ENCODE peak calls at places on chromosomes 12 and 14, in five cellular contexts. Y, C, F, I and D are unnamed samples.

GRCh38 chr12:56699020-56699661 is 11.1 kb upstream of the PTGES3 start:
- DNase-seq in C (no peak), Y (peak; percentile 15), F (no peak), I (no peak), D (no peak)

GRCh38 chr14:89813485-89814080 is 140.9 kb downstream of the EFCAB11 start:
- DNase-seq in F (no peak), Y (peak; percentile 92), I (no peak), C (no peak), D (no peak)

GRCh38 chr14:76985021-76985420 is 43.5 kb downstream of the IRF2BPL start:
- DNase-seq in Y (no peak), I (no peak), F (no peak), C (no peak), D (no peak)

GRCh38 chr12:31687101-31687527 is 27.6 kb downstream of the ETFBKMT start:
- DNase-seq in Y (no peak), I (no peak), F (no peak), C (no peak), D (no peak)

GRCh38 chr12:8038659-8039114 is 6.2 kb downstream of the FOXJ2 start:
- DNase-seq in F (peak; percentile 82), C (no peak), I (peak; percentile 91), Y (peak; percentile 53), D (peak; percentile 91)

GRCh38 chr14:79281244-79282199 is 929.8 kb downstream of the DIO2 start:
- DNase-seq in I (no peak), F (no peak), Y (no peak), C (no peak), D (no peak)

GRCh38 chr12:47823422-47824086 is 3.9 kb upstream of the HDAC7 start:
- DNase-seq in C (no peak), I (no peak), F (no peak), Y (peak; percentile 44), D (no peak)

GRCh38 chr14:71314717-71315116 is 407.5 kb downstream of the PCNX1 start:
- DNase-seq in I (no peak), C (no peak), Y (no peak), F (no peak), D (no peak)

GRCh38 chr14:32939254-32940065 is 781 bp downstream of the NPAS3 start:
- DNase-seq in C (peak; percentile 83), F (peak; percentile 70), I (peak; percentile 90), Y (peak; percentile 77), D (peak; percentile 85)

GRCh38 chr12:111529424-111530368 is 69.4 kb downstream of the ATXN2 start:
- DNase-seq in Y (peak; percentile 58), F (no peak), I (no peak), C (no peak), D (peak; percentile 60)

GRCh38 chr12:101018540-101018939 is 191.5 kb downstream of the SLC5A8 start:
- DNase-seq in F (no peak), Y (peak; percentile 88), I (no peak), C (no peak), D (peak; percentile 35)

GRCh38 chr14:92656306-92656705 is 92.1 kb downstream of the LGMN start:
- DNase-seq in I (no peak), F (no peak), Y (no peak), C (no peak), D (no peak)
- H3K4me3 ChIP-seq in I (no peak overlapping the region), F (no peak overlapping the region), Y (no peak overlapping the region), C (peak overlapping the region; percentile 41), D (no peak overlapping the region)

DNA sequence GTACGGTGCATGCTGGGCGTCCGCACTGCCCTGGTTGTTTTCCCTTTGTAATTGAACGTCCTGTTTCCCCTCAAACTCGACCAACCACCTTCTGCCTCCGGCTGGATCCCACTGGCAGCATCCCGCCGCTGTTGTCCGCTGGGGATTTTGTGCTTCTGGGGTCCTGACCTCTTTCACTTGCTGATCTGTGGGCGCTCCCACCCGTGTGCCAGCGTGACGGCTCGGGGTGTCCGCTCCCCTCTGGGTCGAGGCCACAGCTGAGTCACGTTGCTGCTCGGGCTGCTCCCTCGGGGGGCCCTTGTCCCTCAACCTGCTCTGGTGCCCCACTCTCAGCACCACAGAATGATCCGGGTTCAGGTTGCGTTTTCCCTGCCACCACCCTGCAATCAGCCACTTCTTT is 8.0 kb downstream of the PGAM5 start:
- DNase-seq in Y (no peak), I (peak; percentile 67), C (no peak), F (no peak), D (no peak)
- H3K4me3 ChIP-seq in Y (no peak overlapping the region), I (no peak overlapping the region), C (no peak overlapping the region), F (no peak overlapping the region), D (no peak overlapping the region)

GRCh38 chr14:34053666-34054065 is 102.8 kb upstream of the EGLN3 start:
- DNase-seq in I (no peak), C (no peak), F (no peak), Y (peak; percentile 40), D (no peak)
- H3K4me3 ChIP-seq in I (no peak overlapping the region), C (no peak overlapping the region), F (no peak overlapping the region), Y (no peak overlapping the region), D (no peak overlapping the region)

GRCh38 chr12:53498235-53498630 is 1.0 kb downstream of the MAP3K12 start:
- DNase-seq in F (no peak), Y (no peak), I (no peak), C (no peak), D (no peak)

GRCh38 chr12:53499261-53500118 is at the start of gene MAP3K12:
- DNase-seq in F (no peak), I (peak; percentile 82), C (peak; percentile 86), Y (peak; percentile 57), D (peak; percentile 83)

GRCh38 chr12:53497461-53497860 is 1.8 kb downstream of the MAP3K12 start:
- DNase-seq in Y (no peak), C (no peak), F (no peak), I (no peak), D (no peak)

GRCh38 chr12:53495903-53496751 is 3.1 kb downstream of the MAP3K12 start:
- DNase-seq in Y (peak; percentile 76), F (no peak), I (no peak), C (peak; percentile 88), D (peak; percentile 64)

GRCh38 chr12:53496752-53497032 is 2.6 kb downstream of the MAP3K12 start:
- DNase-seq in C (no peak), Y (no peak), I (no peak), F (no peak), D (no peak)
- H3K4me3 ChIP-seq in C (no peak overlapping the region), Y (peak overlapping the region; percentile 26), I (no peak overlapping the region), F (no peak overlapping the region), D (no peak overlapping the region)